ENCODE peak calls at places on chromosomes 5 and 9, in four cellular contexts. G, M, T and K are unnamed samples.

GRCh38 chr9:18610956-18611355 is 137.0 kb downstream of the ADAMTSL1 start:
- DNase-seq in G (no peak), M (no peak), T (no peak), K (no peak)

GRCh38 chr9:133088756-133089155 is 27.0 kb downstream of the CEL start:
- DNase-seq in G (no peak), M (no peak), T (no peak), K (no peak)

GRCh38 chr9:133460405-133461175 is 812 bp downstream of the CACFD1 start:
- DNase-seq in G (peak), M (peak), T (no peak), K (peak)

GRCh38 chr5:106288977-106289376 is 1381.8 kb downstream of the EFNA5 start:
- DNase-seq in G (no peak), M (no peak), T (no peak), K (no peak)

GRCh38 chr9:88837731-88838130 is 153.5 kb upstream of the S1PR3 start:
- DNase-seq in G (no peak), M (no peak), T (no peak), K (no peak)

GRCh38 chr5:59099270-59099994 is 516.6 kb downstream of the RAB3C start:
- DNase-seq in G (peak), M (no peak), T (no peak), K (no peak)

GRCh38 chr5:7397005-7397546 is 1.1 kb downstream of the ADCY2 start:
- DNase-seq in G (no peak), M (no peak), T (no peak), K (no peak)

GRCh38 chr9:87888501-87888900 is 5.8 kb downstream of the SPATA31E1 start:
- DNase-seq in G (no peak), M (no peak), T (no peak), K (no peak)

GRCh38 chr5:147892696-147893296 is 13.5 kb downstream of the C5orf46 start:
- DNase-seq in G (no peak), M (no peak), T (no peak), K (no peak)

GRCh38 chr9:121557581-121558422 is 58.2 kb upstream of the GGTA1 start:
- DNase-seq in G (no peak), M (no peak), T (peak), K (peak)

GRCh38 chr5:160467555-160468418 is 46.1 kb downstream of the PTTG1 start:
- DNase-seq in G (peak), M (no peak), T (peak), K (peak)

GRCh38 chr9:93212409-93212808 is 28.5 kb downstream of the WNK2 start:
- DNase-seq in G (no peak), M (no peak), T (no peak), K (no peak)

GRCh38 chr5:180168758-180169157 is 40.3 kb downstream of the RASGEF1C start:
- DNase-seq in G (no peak), M (no peak), T (no peak), K (no peak)

GRCh38 chr5:144585716-144586115 is 415.0 kb downstream of the KCTD16 start:
- DNase-seq in G (no peak), M (no peak), T (no peak), K (no peak)

GRCh38 chr5:93576015-93576414 is 5.0 kb downstream of the NR2F1-AS1 start:
- DNase-seq in G (no peak), M (no peak), T (no peak), K (no peak)

GRCh38 chr5:56160723-56161445 is 72.2 kb downstream of the ANKRD55 start:
- DNase-seq in G (peak), M (no peak), T (no peak), K (no peak)

GRCh38 chr9:124108216-124108615 is 96.6 kb downstream of the LHX2 start:
- DNase-seq in G (no peak), M (no peak), T (no peak), K (no peak)

GRCh38 chr9:136625101-136626065 is 37.3 kb upstream of the EGFL7 start:
- DNase-seq in G (peak), M (peak), T (no peak), K (no peak)

GRCh38 chr9:2727966-2728613 is 10.8 kb downstream of the KCNV2 start:
- DNase-seq in G (peak), M (peak), T (peak), K (no peak)

GRCh38 chr5:2486373-2486772 is 265.1 kb downstream of the IRX2 start:
- DNase-seq in G (no peak), M (no peak), T (no peak), K (no peak)

GRCh38 chr9:6922124-6922676 is 164.4 kb downstream of the KDM4C start:
- DNase-seq in G (no peak), M (no peak), T (no peak), K (no peak)

GRCh38 chr9:36837431-36838405 is 196.3 kb downstream of the PAX5 start:
- DNase-seq in G (no peak), M (no peak), T (no peak), K (no peak)

GRCh38 chr5:72503888-72504491 is 3.2 kb downstream of the ZNF366 start:
- DNase-seq in G (no peak), M (peak), T (no peak), K (no peak)

GRCh38 chr5:31664566-31664965 is 25.6 kb downstream of the PDZD2 start:
- DNase-seq in G (peak), M (peak), T (no peak), K (peak)

GRCh38 chr9:3441197-3441816 is 84.5 kb downstream of the RFX3 start:
- DNase-seq in G (peak), M (peak), T (peak), K (peak)

GRCh38 chr9:95018099-95018927 is 291.8 kb downstream of the AOPEP start:
- DNase-seq in G (peak), M (no peak), T (no peak), K (no peak)
- TF ChIP-seq TCF7 in G (no peak), M (no peak), T (no peak), K (no peak)

GRCh38 chr5:23740029-23740428 is 232.6 kb downstream of the PRDM9 start:
- DNase-seq in G (no peak), M (no peak), T (no peak), K (no peak)
- TF ChIP-seq SP1 in G (no peak), M (no peak), T (no peak), K (no peak)

GRCh38 chr5:18807256-18808193 is 1173.3 kb downstream of the TAF11L14 start:
- DNase-seq in G (no peak), M (no peak), T (no peak), K (no peak)
- TF ChIP-seq CBFB in G (no peak), M (no peak), T (no peak), K (no peak)

DNA sequence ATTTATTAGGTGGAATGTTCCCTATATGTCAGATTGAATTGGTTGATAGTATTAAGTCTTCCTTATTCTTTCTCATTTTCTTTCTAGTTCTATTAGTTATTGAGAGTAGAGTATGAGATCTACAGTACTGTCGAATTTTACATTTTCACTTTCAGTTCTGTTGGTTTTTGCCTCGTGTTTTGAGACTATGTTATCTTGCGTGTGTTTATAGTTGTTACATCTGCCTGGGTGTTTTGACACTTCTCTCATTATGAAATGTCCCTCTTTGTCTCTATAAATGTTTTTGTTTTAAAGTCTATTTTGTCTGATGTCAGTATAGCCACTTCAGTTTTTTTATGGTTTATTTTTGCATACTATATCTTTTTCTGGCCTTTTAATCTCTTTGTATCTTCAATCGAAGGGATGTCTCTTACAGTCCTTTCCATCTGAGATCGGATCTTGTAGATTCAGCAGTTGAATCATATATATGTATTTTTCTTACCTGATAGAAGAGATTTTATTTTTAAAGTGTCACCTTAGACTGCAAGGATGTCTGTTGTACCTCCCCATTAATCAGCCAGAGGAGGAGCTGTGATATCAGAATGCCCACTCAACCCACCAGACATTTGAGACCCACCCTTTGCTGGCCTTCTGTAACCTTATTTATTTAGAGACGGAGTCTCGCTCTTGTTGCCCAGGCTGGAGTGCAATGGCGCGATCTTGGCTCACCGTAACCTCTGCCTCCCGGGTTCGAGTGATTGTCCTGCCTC is 20.7 kb downstream of the EHMT1 start:
- DNase-seq in G (no peak), M (no peak), T (no peak), K (no peak)
- TF ChIP-seq TCF7 in G (no peak), M (no peak), T (no peak), K (no peak)

DNA sequence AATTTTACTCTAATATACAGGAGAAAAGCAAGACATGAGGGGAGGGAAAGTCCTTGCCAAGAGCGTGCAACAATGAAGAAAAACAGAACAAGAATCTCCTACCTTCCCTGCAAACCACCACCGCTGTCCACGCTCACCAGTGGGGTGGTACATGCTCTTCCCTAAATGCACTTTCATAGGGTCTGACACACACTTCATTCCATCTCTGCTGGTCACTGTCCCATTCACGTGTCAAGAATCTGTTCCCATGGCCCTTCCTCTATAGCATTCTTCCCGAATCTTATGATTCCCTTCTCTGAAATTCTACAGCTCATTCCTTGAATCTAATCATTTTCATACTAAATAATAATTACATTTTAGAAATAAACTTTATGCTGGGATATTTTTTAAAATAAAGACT is 11.4 kb upstream of the DNAH5 start:
- DNase-seq in G (no peak), M (no peak), T (no peak), K (no peak)
- TF ChIP-seq SP1 in G (no peak), M (no peak), T (no peak), K (no peak)

DNA sequence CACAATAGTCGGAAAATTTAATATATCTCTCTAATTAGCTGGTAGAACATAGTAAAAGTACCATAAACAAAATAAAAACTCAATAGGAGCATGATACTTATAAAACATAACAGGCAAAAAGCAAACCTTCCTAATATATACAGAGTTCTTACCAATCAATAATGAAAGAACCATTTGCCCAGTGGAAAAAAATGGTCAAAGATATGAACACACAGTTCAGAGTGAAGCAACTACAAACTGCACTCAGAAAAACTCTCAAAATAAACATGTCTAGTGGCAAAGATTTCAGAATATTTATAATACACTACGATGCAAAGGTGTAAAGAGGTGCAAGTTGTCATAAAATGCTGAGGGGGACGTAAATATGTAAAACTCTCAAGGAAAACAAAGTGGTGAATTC is 576.2 kb upstream of the CTNND2 start:
- DNase-seq in G (no peak), M (no peak), T (no peak), K (no peak)
- TF ChIP-seq CBFB in G (no peak), M (no peak), T (no peak), K (no peak)

GRCh38 chr5:125870271-125870670 is 552.9 kb upstream of the GRAMD2B start:
- DNase-seq in G (no peak), M (no peak), T (no peak), K (no peak)
- TF ChIP-seq TCF7 in G (no peak), M (no peak), T (no peak), K (no peak)

GRCh38 chr9:116152390-116152789 is 1.2 kb upstream of the PAPPA start:
- DNase-seq in G (peak), M (no peak), T (no peak), K (no peak)
- TF ChIP-seq SP1 in G (no peak), M (no peak), T (no peak), K (no peak)

GRCh38 chr5:83744851-83745250 is 24.2 kb upstream of the HAPLN1 start:
- DNase-seq in G (no peak), M (no peak), T (no peak), K (no peak)
- TF ChIP-seq CBFB in G (no peak), M (no peak), T (no peak), K (no peak)